ENCODE peak calls at places on chromosomes 6 and 20, in six cellular contexts. One of them, this sample, is unnamed.

GRCh38 chr6:117907600-117908245 is 659 bp downstream of the SLC35F1 start:
- DNase-seq in stimulated activated CD4-positive, alpha-beta T cell treated with anti-CD3 and anti-CD28 coated beads, TNF-alpha, amount 100 ng/mL, for 24 hours: no peak
- DNase-seq in NCI-H1436: no peak
- DNase-seq in cardiac muscle cell: no peak
- DNase-seq in anterior cingulate cortex: peak; percentile 43
- DNase-seq in SJSA1: no peak
- DNase-seq in this sample: no peak

GRCh38 chr20:63403403-63404105 is 42.4 kb upstream of the CHRNA4 start:
- DNase-seq in stimulated activated CD4-positive, alpha-beta T cell treated with anti-CD3 and anti-CD28 coated beads, TNF-alpha, amount 100 ng/mL, for 24 hours: no peak
- DNase-seq in NCI-H1436: no peak
- DNase-seq in cardiac muscle cell: no peak
- DNase-seq in anterior cingulate cortex: no peak
- DNase-seq in SJSA1: no peak
- DNase-seq in this sample: no peak

GRCh38 chr6:148997863-148998262 is 251.0 kb downstream of the UST start:
- DNase-seq in stimulated activated CD4-positive, alpha-beta T cell treated with anti-CD3 and anti-CD28 coated beads, TNF-alpha, amount 100 ng/mL, for 24 hours: no peak
- DNase-seq in NCI-H1436: no peak
- DNase-seq in cardiac muscle cell: peak; percentile 14
- DNase-seq in anterior cingulate cortex: no peak
- DNase-seq in SJSA1: peak; percentile 92
- DNase-seq in this sample: no peak

GRCh38 chr6:151391471-151392428 is at the start of gene ZBTB2:
- DNase-seq in stimulated activated CD4-positive, alpha-beta T cell treated with anti-CD3 and anti-CD28 coated beads, TNF-alpha, amount 100 ng/mL, for 24 hours: peak; percentile 59
- DNase-seq in NCI-H1436: peak; percentile 54
- DNase-seq in cardiac muscle cell: peak; percentile 75
- DNase-seq in anterior cingulate cortex: peak; percentile 53
- DNase-seq in SJSA1: peak; percentile 69
- DNase-seq in this sample: peak; percentile 53

GRCh38 chr6:85458184-85458583 is 8.3 kb downstream of the NT5E start:
- DNase-seq in stimulated activated CD4-positive, alpha-beta T cell treated with anti-CD3 and anti-CD28 coated beads, TNF-alpha, amount 100 ng/mL, for 24 hours: no peak
- DNase-seq in NCI-H1436: no peak
- DNase-seq in cardiac muscle cell: no peak
- DNase-seq in anterior cingulate cortex: no peak
- DNase-seq in SJSA1: no peak
- DNase-seq in this sample: no peak

GRCh38 chr20:6489361-6490154 is 277.9 kb upstream of the BMP2 start:
- DNase-seq in stimulated activated CD4-positive, alpha-beta T cell treated with anti-CD3 and anti-CD28 coated beads, TNF-alpha, amount 100 ng/mL, for 24 hours: no peak
- DNase-seq in NCI-H1436: no peak
- DNase-seq in cardiac muscle cell: no peak
- DNase-seq in anterior cingulate cortex: no peak
- DNase-seq in SJSA1: no peak
- DNase-seq in this sample: no peak

GRCh38 chr20:41003143-41003932 is 25.3 kb upstream of the TOP1 start:
- DNase-seq in stimulated activated CD4-positive, alpha-beta T cell treated with anti-CD3 and anti-CD28 coated beads, TNF-alpha, amount 100 ng/mL, for 24 hours: peak; percentile 63
- DNase-seq in NCI-H1436: peak; percentile 2
- DNase-seq in cardiac muscle cell: peak; percentile 96
- DNase-seq in anterior cingulate cortex: no peak
- DNase-seq in SJSA1: peak; percentile 99
- DNase-seq in this sample: peak; percentile 31

GRCh38 chr6:137783640-137784198 is 83.3 kb upstream of the TNFAIP3 start:
- DNase-seq in stimulated activated CD4-positive, alpha-beta T cell treated with anti-CD3 and anti-CD28 coated beads, TNF-alpha, amount 100 ng/mL, for 24 hours: no peak
- DNase-seq in NCI-H1436: no peak
- DNase-seq in cardiac muscle cell: peak; percentile 50
- DNase-seq in anterior cingulate cortex: no peak
- DNase-seq in SJSA1: no peak
- DNase-seq in this sample: no peak

GRCh38 chr6:4788953-4789584 is 12.9 kb downstream of the CDYL start:
- DNase-seq in stimulated activated CD4-positive, alpha-beta T cell treated with anti-CD3 and anti-CD28 coated beads, TNF-alpha, amount 100 ng/mL, for 24 hours: no peak
- DNase-seq in NCI-H1436: no peak
- DNase-seq in cardiac muscle cell: no peak
- DNase-seq in anterior cingulate cortex: no peak
- DNase-seq in SJSA1: no peak
- DNase-seq in this sample: no peak

GRCh38 chr20:6636209-6637159 is 131.0 kb upstream of the BMP2 start:
- DNase-seq in stimulated activated CD4-positive, alpha-beta T cell treated with anti-CD3 and anti-CD28 coated beads, TNF-alpha, amount 100 ng/mL, for 24 hours: no peak
- DNase-seq in NCI-H1436: no peak
- DNase-seq in cardiac muscle cell: peak; percentile 87
- DNase-seq in anterior cingulate cortex: no peak
- DNase-seq in SJSA1: peak; percentile 37
- DNase-seq in this sample: no peak

GRCh38 chr6:125835221-125835744 is 44.5 kb downstream of the NCOA7 start:
- DNase-seq in stimulated activated CD4-positive, alpha-beta T cell treated with anti-CD3 and anti-CD28 coated beads, TNF-alpha, amount 100 ng/mL, for 24 hours: no peak
- DNase-seq in NCI-H1436: no peak
- DNase-seq in cardiac muscle cell: peak; percentile 95
- DNase-seq in anterior cingulate cortex: no peak
- DNase-seq in SJSA1: no peak
- DNase-seq in this sample: no peak

This sample was measured in activated gamma-delta T cell treated with anti-CD3 and anti-CD28 coated beads, Interleukin-2, amount 50 U/mL, for 16 hours.